ENCODE peak calls at places on chromosomes 6 and 20, in five cellular contexts. C is mammary epithelial cell, I is PC-3, F is GM23338, A is fibroblast of lung. M is an unnamed sample.

GRCh38 chr20:38649275-38649891 is 47.8 kb downstream of the ARHGAP40 start:
- DNase-seq in F (peak), A (peak), C (no peak), I (peak), M (peak)

GRCh38 chr6:169269180-169270076 is 15.8 kb upstream of the THBS2 start:
- DNase-seq in A (peak), C (peak), F (no peak), I (peak), M (no peak)

GRCh38 chr6:100881707-100882040 is 545 bp upstream of the ASCC3 start:
- DNase-seq in A (peak), C (no peak), F (no peak), I (no peak), M (no peak)

GRCh38 chr6:63806573-63806913 is 170.9 kb downstream of the PHF3 start:
- DNase-seq in F (no peak), A (no peak), C (no peak), I (no peak), M (no peak)

GRCh38 chr20:43548273-43548880 is 10.4 kb upstream of the SGK2 start:
- DNase-seq in F (no peak), C (no peak), I (no peak), A (no peak), M (no peak)

GRCh38 chr6:38154731-38155130 is 335.2 kb downstream of the ZFAND3 start:
- DNase-seq in A (no peak), F (no peak), I (no peak), C (no peak), M (no peak)

GRCh38 chr6:105484238-105485161 is 81.6 kb upstream of the PREP start:
- DNase-seq in A (peak), F (peak), I (peak), C (peak), M (peak)

GRCh38 chr6:106730264-106730663 is 100.9 kb downstream of the QRSL1 start:
- DNase-seq in A (no peak), C (no peak), F (no peak), I (no peak), M (no peak)

GRCh38 chr20:19375301-19375885 is 163.0 kb downstream of the SLC24A3 start:
- DNase-seq in I (no peak), F (no peak), A (no peak), C (no peak), M (no peak)

GRCh38 chr6:143159001-143159400 is 98.3 kb downstream of the AIG1 start:
- DNase-seq in A (peak), I (no peak), C (no peak), F (no peak), M (no peak)

GRCh38 chr6:45479834-45480696 is 102.3 kb upstream of the SUPT3H start:
- DNase-seq in I (no peak), F (no peak), C (peak), A (peak), M (peak)

GRCh38 chr6:133701633-133702331 is 187.1 kb upstream of the TCF21 start:
- DNase-seq in F (no peak), A (peak), C (no peak), I (peak), M (peak)
- TF ChIP-seq EZH2 in F (no peak), A (no peak), C (no peak), I (no peak), M (no peak)

GRCh38 chr20:52305843-52306242 is 114.3 kb upstream of the ZFP64 start:
- DNase-seq in A (no peak), F (no peak), C (no peak), I (no peak), M (no peak)

GRCh38 chr20:52302736-52303135 is 111.2 kb upstream of the ZFP64 start:
- DNase-seq in F (no peak), I (no peak), C (no peak), A (no peak), M (no peak)

GRCh38 chr20:52305029-52305645 is 113.6 kb upstream of the ZFP64 start:
- DNase-seq in I (peak), F (no peak), A (no peak), C (no peak), M (no peak)

GRCh38 chr20:52306477-52306876 is 114.9 kb upstream of the ZFP64 start:
- DNase-seq in F (no peak), C (no peak), A (no peak), I (no peak), M (no peak)

GRCh38 chr20:52303281-52303950 is 111.8 kb upstream of the ZFP64 start:
- DNase-seq in C (no peak), F (no peak), A (no peak), I (no peak), M (no peak)
- H3K4me2 ChIP-seq in C (no peak), F (no peak), A (no peak), I (no peak), M (no peak)

DNA sequence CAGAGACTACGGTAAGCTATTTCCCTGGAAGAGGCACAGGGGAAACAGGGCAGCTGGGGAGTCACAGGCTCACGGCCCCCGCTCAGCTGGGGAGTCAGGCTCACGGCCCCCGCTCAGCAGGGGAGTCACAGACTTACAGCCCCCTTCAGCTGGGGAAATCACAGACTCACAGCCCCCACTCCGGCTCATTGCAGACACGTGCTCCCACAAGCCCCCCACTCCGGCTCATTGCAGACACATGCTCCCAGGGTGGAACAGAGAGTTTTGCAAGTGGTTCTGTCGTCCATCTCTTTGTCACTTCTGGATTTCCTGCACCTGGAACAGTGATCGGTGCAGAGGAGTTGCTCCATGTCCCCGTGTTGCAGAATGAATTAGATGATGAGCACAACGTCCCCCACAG is 405.5 kb downstream of the CDH26 start:
- DNase-seq in I (no peak), F (no peak), C (no peak), A (no peak), M (no peak)
- H2AFZ ChIP-seq in I (no peak), F (no peak), C (no peak), A (no peak), M (no peak)

GRCh38 chr6:1387632-1388031 is 1.7 kb upstream of the FOXF2 start:
- DNase-seq in I (no peak), F (peak), C (no peak), A (peak), M (no peak)
- TF ChIP-seq EZH2 in I (no peak), F (peak), C (no peak), A (no peak), M (no peak)

GRCh38 chr6:156786652-156787051 is 9.5 kb downstream of the ARID1B start:
- DNase-seq in I (no peak), A (no peak), C (no peak), F (no peak), M (no peak)
- H3K4me2 ChIP-seq in I (no peak), A (no peak), C (no peak), F (no peak), M (no peak)

DNA sequence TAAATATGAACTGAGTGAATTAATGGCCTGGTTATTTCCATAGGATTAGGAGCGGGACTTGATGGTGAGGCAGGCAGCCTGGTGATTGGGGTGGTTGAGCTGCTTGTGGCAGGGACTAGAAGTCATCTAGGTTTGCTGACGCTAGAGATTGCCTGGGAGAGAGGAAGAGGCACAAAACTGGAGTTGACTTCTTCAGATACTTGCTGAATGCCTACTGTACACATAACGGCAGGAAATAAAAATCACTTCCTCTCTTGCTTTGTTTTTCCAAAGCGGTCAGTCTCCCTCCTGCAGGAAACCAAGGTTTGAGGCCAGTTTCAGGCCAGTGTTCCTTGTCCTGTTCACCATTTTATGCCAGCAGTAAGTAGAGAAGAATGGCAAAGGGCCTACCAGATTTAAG is 36.7 kb upstream of the MYLIP start:
- DNase-seq in C (no peak), I (no peak), A (no peak), F (no peak), M (no peak)
- H2AFZ ChIP-seq in C (no peak), I (no peak), A (no peak), F (peak), M (no peak)

GRCh38 chr20:14051454-14051853 is 56.1 kb downstream of the MACROD2 start:
- DNase-seq in F (no peak), I (no peak), A (no peak), C (no peak), M (no peak)

DNA sequence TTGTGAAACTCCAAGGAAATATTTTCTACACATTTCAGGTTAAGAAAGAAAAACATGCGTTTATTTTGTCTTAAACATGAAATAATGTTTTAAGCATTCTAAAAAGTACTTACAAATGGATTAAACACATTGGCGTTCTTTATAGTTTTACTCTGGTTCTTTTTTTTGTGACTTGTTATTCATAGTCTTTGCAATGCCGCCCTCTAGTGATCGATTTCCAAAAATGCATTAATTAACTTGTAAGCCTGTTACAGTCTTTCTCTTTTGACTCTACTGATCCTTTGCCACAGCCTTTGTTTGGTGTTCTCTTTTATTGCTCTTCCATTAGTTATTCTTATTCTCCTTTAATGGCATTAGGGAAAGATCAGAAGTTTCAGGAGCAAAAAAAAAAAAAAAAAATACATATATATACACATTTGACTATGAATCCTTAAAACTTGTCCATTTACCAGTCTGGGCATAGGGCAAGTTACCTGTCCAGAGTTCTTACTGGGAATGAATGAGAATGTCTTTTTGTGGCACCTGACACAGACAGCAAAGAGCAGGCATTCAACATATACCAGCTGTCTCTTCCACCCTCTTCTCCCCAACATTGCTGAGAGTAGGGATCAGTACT is 59.9 kb downstream of the MACROD2 start:
- DNase-seq in A (peak), C (peak), I (peak), F (peak), M (peak)
- TF ChIP-seq EZH2 in A (no peak), C (no peak), I (no peak), F (no peak), M (no peak)

DNA sequence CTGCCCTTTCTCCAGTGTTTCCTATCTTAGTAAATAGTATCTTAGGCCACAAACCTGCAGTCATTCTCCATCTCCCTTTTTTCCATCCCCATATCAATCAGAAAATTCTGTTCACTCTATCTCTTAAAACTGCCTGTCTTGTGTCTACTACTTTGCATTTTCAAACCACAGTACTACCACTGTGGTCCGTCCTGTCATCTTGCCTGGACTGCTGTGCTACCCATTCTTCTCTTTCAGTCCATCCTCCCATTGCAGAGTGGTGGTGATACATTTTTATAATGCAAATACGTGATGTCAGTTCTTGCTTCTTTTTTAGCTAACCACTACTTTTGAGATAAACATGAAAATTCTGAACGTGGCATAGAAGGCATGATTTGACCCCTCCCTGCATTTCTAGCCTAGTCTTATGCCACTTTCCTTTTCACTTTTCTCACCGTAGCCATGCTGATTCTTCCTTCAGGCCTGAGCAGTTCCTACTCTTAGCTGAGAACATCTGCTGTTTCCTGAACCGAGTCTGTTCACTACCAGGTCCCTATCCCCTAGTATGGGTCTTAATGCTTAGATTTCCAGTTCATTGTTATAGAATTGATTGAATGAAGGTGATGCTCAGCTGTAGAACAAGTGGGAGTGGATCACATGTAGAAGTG is 13.8 kb downstream of the TBPL1 start:
- DNase-seq in A (no peak), F (no peak), C (no peak), I (no peak), M (no peak)
- H3K4me2 ChIP-seq in A (no peak), F (no peak), C (no peak), I (no peak), M (no peak)

GRCh38 chr20:2446845-2447244 is 23.7 kb downstream of the SNRPB start:
- DNase-seq in A (no peak), F (peak), C (no peak), I (no peak), M (no peak)
- H2AFZ ChIP-seq in A (no peak), F (no peak), C (no peak), I (no peak), M (no peak)